ENCODE peak calls at places on chromosomes 16 and 17, in ten cellular contexts. W is heart left ventricle; H is mucosa of gallbladder; M is GDM1; X is COR-L47; C is AG08395; T is T-helper 2 cell; B is stimulated activated CD8-positive, alpha-beta memory T cell treated with anti-CD3 and anti-CD28 coated beads, Interleukin-15, amount 100 ng/mL, for 24 hours; Q is body of pancreas; V is NCI-H2107. F is an unnamed sample.

GRCh38 chr17:42700890-42701289 is 18.6 kb downstream of the CNTNAP1 start:
- DNase-seq in T (no peak), C (no peak), W (no peak), X (no peak), H (no peak), Q (no peak), M (no peak), V (no peak), B (no peak), F (no peak)

GRCh38 chr17:57106107-57106835 is 21.2 kb downstream of the AKAP1 start:
- DNase-seq in W (no peak), M (no peak), C (no peak), B (no peak), V (no peak), Q (peak), H (no peak), T (no peak), X (no peak), F (no peak)

GRCh38 chr17:11880714-11881113 is 116.6 kb downstream of the ZNF18 start:
- DNase-seq in C (no peak), X (no peak), B (no peak), M (no peak), V (no peak), H (no peak), T (peak), W (no peak), Q (no peak), F (no peak)

GRCh38 chr17:53979991-53980390 is 157.3 kb downstream of the KIF2B start:
- DNase-seq in X (no peak), W (no peak), M (no peak), H (no peak), Q (no peak), T (no peak), V (no peak), C (no peak), B (no peak), F (no peak)

GRCh38 chr16:66695935-66696668 is 441 bp downstream of the CMTM4 start:
- DNase-seq in V (no peak), C (no peak), H (peak), M (no peak), W (peak), Q (peak), X (peak), T (no peak), B (no peak), F (peak)

GRCh38 chr16:19001788-19002187 is 18.1 kb downstream of the TMC7 start:
- DNase-seq in M (no peak), W (no peak), C (peak), B (no peak), T (no peak), Q (peak), X (no peak), V (no peak), H (no peak), F (no peak)

GRCh38 chr17:83133302-83134121 is 54.1 kb downstream of the METRNL start:
- DNase-seq in V (no peak), T (no peak), H (no peak), Q (no peak), M (no peak), C (no peak), B (no peak), W (no peak), X (no peak), F (peak)

GRCh38 chr16:35352431-35352830 is 1893.0 kb downstream of the TP53TG3F start:
- DNase-seq in X (no peak), Q (no peak), V (no peak), H (no peak), T (no peak), W (no peak), C (no peak), B (no peak), M (no peak), F (peak)

GRCh38 chr17:44733753-44734152 is 25.0 kb upstream of the ADAM11 start:
- DNase-seq in H (no peak), M (peak), W (peak), Q (no peak), T (no peak), B (no peak), X (no peak), V (no peak), C (no peak), F (no peak)

GRCh38 chr17:81923302-81924260 is 4.0 kb downstream of the MAFG start:
- DNase-seq in X (no peak), H (peak), Q (peak), B (no peak), T (no peak), W (peak), M (peak), C (peak), V (no peak), F (peak)